ENCODE peak calls at places on chromosomes 3 and 15, in six cellular contexts. One of them, this sample, is unnamed.

GRCh38 chr3:17151598-17152373 is 267.0 kb downstream of the PLCL2 start:
- DNase-seq in mesenchymal stem cell: no peak
- DNase-seq in A549: no peak
- DNase-seq in fibroblast of lung: no peak
- DNase-seq in PC-9: no peak
- DNase-seq in GM23248: no peak
- DNase-seq in this sample: no peak

GRCh38 chr15:44092221-44092620 is 102.8 kb downstream of the FRMD5 start:
- DNase-seq in PC-9: no peak
- DNase-seq in A549: no peak
- DNase-seq in GM23248: peak; percentile 78
- DNase-seq in fibroblast of lung: peak; percentile 88
- DNase-seq in mesenchymal stem cell: no peak
- DNase-seq in this sample: peak; percentile 73

GRCh38 chr3:193791041-193792032 is 198.3 kb downstream of the OPA1 start:
- DNase-seq in fibroblast of lung: no peak
- DNase-seq in PC-9: peak; percentile 64
- DNase-seq in A549: no peak
- DNase-seq in GM23248: no peak
- DNase-seq in mesenchymal stem cell: no peak
- DNase-seq in this sample: no peak

GRCh38 chr15:62482715-62483429 is 317.8 kb upstream of the C2CD4B start:
- DNase-seq in fibroblast of lung: peak; percentile 59
- DNase-seq in PC-9: no peak
- DNase-seq in mesenchymal stem cell: peak; percentile 73
- DNase-seq in A549: peak; percentile 45
- DNase-seq in GM23248: peak; percentile 81
- DNase-seq in this sample: peak; percentile 35

GRCh38 chr15:32687556-32687955 is 30.2 kb upstream of the GREM1 start:
- DNase-seq in mesenchymal stem cell: peak; percentile 71
- DNase-seq in GM23248: peak; percentile 84
- DNase-seq in A549: no peak
- DNase-seq in PC-9: no peak
- DNase-seq in fibroblast of lung: peak; percentile 83
- DNase-seq in this sample: peak; percentile 75

GRCh38 chr15:66922608-66923007 is 142.8 kb upstream of the SMAD3 start:
- DNase-seq in A549: no peak
- DNase-seq in GM23248: no peak
- DNase-seq in fibroblast of lung: no peak
- DNase-seq in PC-9: no peak
- DNase-seq in mesenchymal stem cell: no peak
- DNase-seq in this sample: no peak

GRCh38 chr3:52182203-52182602 is 15.8 kb upstream of the ALAS1 start:
- DNase-seq in mesenchymal stem cell: no peak
- DNase-seq in GM23248: no peak
- DNase-seq in A549: no peak
- DNase-seq in fibroblast of lung: no peak
- DNase-seq in PC-9: no peak
- DNase-seq in this sample: no peak

GRCh38 chr3:185549651-185550111 is 2.7 kb downstream of the LIPH start:
- DNase-seq in GM23248: peak; percentile 31
- DNase-seq in PC-9: peak; percentile 45
- DNase-seq in mesenchymal stem cell: no peak
- DNase-seq in fibroblast of lung: peak; percentile 53
- DNase-seq in A549: no peak
- DNase-seq in this sample: no peak

GRCh38 chr3:141125351-141125750 is 74.2 kb downstream of the SPSB4 start:
- DNase-seq in mesenchymal stem cell: no peak
- DNase-seq in GM23248: no peak
- DNase-seq in PC-9: no peak
- DNase-seq in A549: no peak
- DNase-seq in fibroblast of lung: no peak
- DNase-seq in this sample: no peak

GRCh38 chr3:138861755-138862333 is 27.1 kb upstream of the PIK3CB start:
- DNase-seq in fibroblast of lung: peak; percentile 83
- DNase-seq in A549: no peak
- DNase-seq in PC-9: no peak
- DNase-seq in mesenchymal stem cell: peak; percentile 25
- DNase-seq in GM23248: peak; percentile 90
- DNase-seq in this sample: peak; percentile 84

GRCh38 chr3:9377981-9378380 is 15.1 kb downstream of the THUMPD3 start:
- DNase-seq in fibroblast of lung: no peak
- DNase-seq in A549: no peak
- DNase-seq in GM23248: no peak
- DNase-seq in mesenchymal stem cell: no peak
- DNase-seq in PC-9: no peak
- DNase-seq in this sample: no peak

GRCh38 chr3:39267631-39268553 is 11.9 kb downstream of the CX3CR1 start:
- DNase-seq in mesenchymal stem cell: no peak
- DNase-seq in GM23248: no peak
- DNase-seq in A549: no peak
- DNase-seq in fibroblast of lung: no peak
- DNase-seq in PC-9: no peak
- DNase-seq in this sample: no peak

GRCh38 chr3:39849992-39850706 is 40.7 kb downstream of the MYRIP start:
- DNase-seq in fibroblast of lung: no peak
- DNase-seq in GM23248: no peak
- DNase-seq in A549: no peak
- DNase-seq in mesenchymal stem cell: no peak
- DNase-seq in PC-9: no peak
- DNase-seq in this sample: no peak

GRCh38 chr3:110106805-110107204 is 769.5 kb upstream of the DPPA4 start:
- DNase-seq in GM23248: peak; percentile 43
- DNase-seq in A549: no peak
- DNase-seq in fibroblast of lung: peak; percentile 6
- DNase-seq in mesenchymal stem cell: no peak
- DNase-seq in PC-9: no peak
- DNase-seq in this sample: peak; percentile 23

GRCh38 chr15:51600114-51600513 is 22.5 kb downstream of the DMXL2 start:
- DNase-seq in GM23248: peak; percentile 23
- DNase-seq in PC-9: peak; percentile 55
- DNase-seq in mesenchymal stem cell: no peak
- DNase-seq in fibroblast of lung: peak; percentile 44
- DNase-seq in A549: no peak
- DNase-seq in this sample: peak; percentile 88

GRCh38 chr3:196740476-196741400 is 1.1 kb downstream of the PAK2 start:
- DNase-seq in PC-9: no peak
- DNase-seq in fibroblast of lung: peak; percentile 54
- DNase-seq in GM23248: peak; percentile 88
- DNase-seq in mesenchymal stem cell: peak; percentile 71
- DNase-seq in A549: no peak
- DNase-seq in this sample: peak; percentile 48

GRCh38 chr3:157499342-157499963 is 3.8 kb downstream of the VEPH1 start:
- DNase-seq in fibroblast of lung: peak; percentile 49
- DNase-seq in PC-9: peak; percentile 93
- DNase-seq in mesenchymal stem cell: peak; percentile 17
- DNase-seq in GM23248: peak; percentile 45
- DNase-seq in A549: no peak
- DNase-seq in this sample: peak; percentile 62

GRCh38 chr15:95845862-95846515 is 484.5 kb upstream of the NR2F2 start:
- DNase-seq in fibroblast of lung: no peak
- DNase-seq in PC-9: no peak
- DNase-seq in A549: no peak
- DNase-seq in mesenchymal stem cell: peak; percentile 97
- DNase-seq in GM23248: no peak
- DNase-seq in this sample: no peak

DNA sequence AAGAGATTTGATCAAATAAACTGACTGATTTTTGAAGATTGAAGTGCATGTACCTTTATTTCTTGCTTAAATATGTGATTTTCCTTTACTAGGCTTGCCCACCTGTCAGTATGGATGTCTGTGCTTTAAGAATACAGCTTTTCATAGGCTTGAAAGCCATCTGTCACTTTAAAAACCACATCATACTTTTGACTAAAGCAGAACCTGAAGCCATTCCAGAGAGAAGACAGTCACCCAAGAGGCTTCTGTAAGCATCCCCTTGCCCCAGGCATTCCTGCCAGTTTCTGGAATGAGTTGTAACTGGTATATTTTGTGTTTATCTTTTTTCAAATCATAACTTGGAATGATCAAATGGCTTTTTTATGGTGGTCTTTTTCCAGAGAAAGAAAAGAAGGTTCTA is 24.0 kb downstream of the HPS3 start:
- DNase-seq in fibroblast of lung: no peak
- DNase-seq in PC-9: no peak
- DNase-seq in mesenchymal stem cell: no peak
- DNase-seq in GM23248: no peak
- DNase-seq in A549: no peak
- DNase-seq in this sample: peak; percentile 7
- H3K4me2 ChIP-seq in fibroblast of lung: no peak overlapping the region
- H3K4me2 ChIP-seq in PC-9: no peak overlapping the region
- H3K4me2 ChIP-seq in mesenchymal stem cell: no peak overlapping the region
- H3K4me2 ChIP-seq in GM23248: no peak overlapping the region
- H3K4me2 ChIP-seq in A549: no peak overlapping the region
- H3K4me2 ChIP-seq in this sample: no peak overlapping the region

GRCh38 chr3:10822055-10822454 is 6.0 kb downstream of the SLC6A11 start:
- DNase-seq in PC-9: no peak
- DNase-seq in GM23248: no peak
- DNase-seq in mesenchymal stem cell: no peak
- DNase-seq in fibroblast of lung: no peak
- DNase-seq in A549: no peak
- DNase-seq in this sample: no peak
- H3K4me2 ChIP-seq in PC-9: no peak overlapping the region
- H3K4me2 ChIP-seq in GM23248: no peak overlapping the region
- H3K4me2 ChIP-seq in mesenchymal stem cell: no peak overlapping the region
- H3K4me2 ChIP-seq in fibroblast of lung: no peak overlapping the region
- H3K4me2 ChIP-seq in A549: no peak overlapping the region
- H3K4me2 ChIP-seq in this sample: no peak overlapping the region

GRCh38 chr3:100581650-100582049 is 27.8 kb upstream of the ADGRG7 start:
- DNase-seq in mesenchymal stem cell: no peak
- DNase-seq in A549: no peak
- DNase-seq in GM23248: no peak
- DNase-seq in fibroblast of lung: no peak
- DNase-seq in PC-9: no peak
- DNase-seq in this sample: no peak

GRCh38 chr3:100575704-100576103 is 33.7 kb upstream of the ADGRG7 start:
- DNase-seq in GM23248: no peak
- DNase-seq in fibroblast of lung: no peak
- DNase-seq in mesenchymal stem cell: no peak
- DNase-seq in PC-9: no peak
- DNase-seq in A549: no peak
- DNase-seq in this sample: no peak

GRCh38 chr3:100577382-100578008 is 31.9 kb upstream of the ADGRG7 start:
- DNase-seq in PC-9: no peak
- DNase-seq in GM23248: no peak
- DNase-seq in fibroblast of lung: no peak
- DNase-seq in mesenchymal stem cell: no peak
- DNase-seq in A549: no peak
- DNase-seq in this sample: no peak

GRCh38 chr3:100580147-100580546 is 29.3 kb upstream of the ADGRG7 start:
- DNase-seq in GM23248: no peak
- DNase-seq in PC-9: no peak
- DNase-seq in fibroblast of lung: no peak
- DNase-seq in mesenchymal stem cell: no peak
- DNase-seq in A549: no peak
- DNase-seq in this sample: no peak

DNA sequence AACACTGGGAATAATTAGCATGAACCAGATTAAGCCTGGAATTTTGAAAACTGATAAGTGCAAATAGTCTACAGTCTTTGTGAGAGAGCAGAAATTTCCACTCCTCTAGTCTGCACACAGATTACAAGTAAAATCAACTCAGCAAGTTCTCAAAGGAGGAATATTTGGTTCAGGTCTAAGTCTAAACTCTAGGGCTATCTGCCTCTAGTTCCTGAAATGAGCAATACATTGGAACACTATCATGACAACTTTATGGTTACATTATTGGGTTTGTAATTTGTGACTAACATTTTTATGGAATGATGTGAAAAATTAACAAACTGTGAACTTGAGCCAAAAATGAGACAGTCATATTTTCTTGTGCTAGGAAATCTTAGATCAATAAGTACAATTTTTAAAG is 30.8 kb upstream of the ADGRG7 start:
- DNase-seq in A549: no peak
- DNase-seq in mesenchymal stem cell: no peak
- DNase-seq in PC-9: no peak
- DNase-seq in GM23248: no peak
- DNase-seq in fibroblast of lung: no peak
- DNase-seq in this sample: no peak
- H3K4me2 ChIP-seq in A549: no peak overlapping the region
- H3K4me2 ChIP-seq in mesenchymal stem cell: no peak overlapping the region
- H3K4me2 ChIP-seq in PC-9: no peak overlapping the region
- H3K4me2 ChIP-seq in GM23248: no peak overlapping the region
- H3K4me2 ChIP-seq in fibroblast of lung: no peak overlapping the region
- H3K4me2 ChIP-seq in this sample: no peak overlapping the region

GRCh38 chr3:195071916-195072820 is 198.8 kb downstream of the XXYLT1 start:
- DNase-seq in fibroblast of lung: no peak
- DNase-seq in PC-9: no peak
- DNase-seq in GM23248: no peak
- DNase-seq in mesenchymal stem cell: no peak
- DNase-seq in A549: no peak
- DNase-seq in this sample: no peak

GRCh38 chr3:195075941-195076875 is 194.8 kb downstream of the XXYLT1 start:
- DNase-seq in fibroblast of lung: no peak
- DNase-seq in mesenchymal stem cell: no peak
- DNase-seq in PC-9: no peak
- DNase-seq in A549: no peak
- DNase-seq in GM23248: peak; percentile 26
- DNase-seq in this sample: no peak

GRCh38 chr3:195072916-195073564 is 197.9 kb downstream of the XXYLT1 start:
- DNase-seq in GM23248: no peak
- DNase-seq in PC-9: no peak
- DNase-seq in A549: no peak
- DNase-seq in mesenchymal stem cell: no peak
- DNase-seq in fibroblast of lung: no peak
- DNase-seq in this sample: no peak

GRCh38 chr3:195075199-195075940 is 195.6 kb downstream of the XXYLT1 start:
- DNase-seq in GM23248: no peak
- DNase-seq in A549: no peak
- DNase-seq in mesenchymal stem cell: no peak
- DNase-seq in PC-9: no peak
- DNase-seq in fibroblast of lung: peak; percentile 41
- DNase-seq in this sample: no peak

DNA sequence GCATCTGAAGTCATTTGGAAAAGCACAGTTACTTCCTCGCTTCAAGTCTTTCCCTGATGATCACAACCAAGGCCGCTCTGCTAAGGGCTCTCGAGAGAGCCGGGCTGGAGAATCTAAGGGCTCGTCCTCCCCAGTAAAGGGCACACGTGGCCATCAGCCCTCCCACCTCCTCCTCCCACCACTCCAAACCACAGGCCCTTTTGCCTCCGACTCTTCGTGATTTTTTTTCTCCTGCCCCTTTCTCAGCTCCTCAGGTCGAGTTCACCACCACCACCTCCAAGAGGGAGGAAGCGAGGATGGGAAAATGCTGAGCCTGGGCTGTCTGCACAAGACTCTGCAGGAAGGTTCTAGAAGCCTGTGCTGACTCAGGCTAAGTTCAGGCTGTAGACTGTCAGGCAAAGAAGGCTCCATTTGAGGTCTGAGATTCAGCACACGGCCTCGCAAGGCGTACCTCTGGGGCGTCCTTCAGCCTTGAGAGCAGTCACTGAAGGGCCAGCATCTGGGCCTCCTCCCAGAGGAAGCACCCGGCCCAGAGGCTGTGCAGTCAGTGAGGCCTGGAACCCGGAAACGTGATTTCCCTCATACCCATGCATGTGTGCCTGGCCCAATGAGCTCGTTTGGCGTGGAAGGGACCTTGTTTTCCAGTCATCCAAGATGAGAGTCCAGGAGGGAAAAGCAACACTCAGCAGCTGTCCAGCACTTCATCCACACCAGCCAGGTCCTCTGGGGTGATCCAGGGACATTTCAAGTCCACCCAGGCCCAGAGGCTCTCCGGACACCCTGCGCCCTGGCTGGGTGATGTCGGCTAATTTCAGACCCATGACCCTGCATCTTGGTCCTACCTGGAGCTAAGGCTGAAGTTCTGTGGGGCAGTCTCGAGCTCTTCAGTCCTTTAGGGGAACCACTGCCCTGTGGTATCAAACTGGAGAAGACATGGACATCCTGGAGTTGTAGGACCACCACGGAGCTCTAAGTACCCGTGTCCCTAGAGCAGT is 196.8 kb downstream of the XXYLT1 start:
- DNase-seq in PC-9: no peak
- DNase-seq in mesenchymal stem cell: no peak
- DNase-seq in fibroblast of lung: no peak
- DNase-seq in A549: no peak
- DNase-seq in GM23248: no peak
- DNase-seq in this sample: no peak
- H3K4me2 ChIP-seq in PC-9: no peak overlapping the region
- H3K4me2 ChIP-seq in mesenchymal stem cell: no peak overlapping the region
- H3K4me2 ChIP-seq in fibroblast of lung: no peak overlapping the region
- H3K4me2 ChIP-seq in A549: no peak overlapping the region
- H3K4me2 ChIP-seq in GM23248: no peak overlapping the region
- H3K4me2 ChIP-seq in this sample: no peak overlapping the region

This sample was measured in mammary epithelial cell.